ENCODE peak calls at places on chromosomes 4 and X, in five cellular contexts. B, J, I, L and T are unnamed samples.

GRCh38 chr4:185592845-185593488 is 57.7 kb upstream of the PDLIM3 start:
- DNase-seq in I (no peak), L (no peak), B (no peak), J (no peak), T (no peak)

GRCh38 chr4:27692098-27692679 is 831.5 kb downstream of the STIM2 start:
- DNase-seq in J (no peak), I (no peak), B (no peak), L (peak), T (no peak)

GRCh38 chrX:70508296-70508911 is 63.8 kb downstream of the DLG3 start:
- DNase-seq in J (no peak), I (no peak), L (no peak), B (peak), T (no peak)

GRCh38 chr4:182370491-182370890 is 127.3 kb downstream of the TENM3 start:
- DNase-seq in B (no peak), L (no peak), J (no peak), I (no peak), T (no peak)

GRCh38 chr4:156779046-156779445 is 192.6 kb downstream of the PDGFC start:
- DNase-seq in B (peak), I (no peak), L (no peak), J (no peak), T (no peak)

GRCh38 chr4:129604632-129605031 is 508.7 kb downstream of the C4orf33 start:
- DNase-seq in J (no peak), I (no peak), B (no peak), L (no peak), T (no peak)

GRCh38 chrX:65755786-65756185 is 88.3 kb downstream of the MSN start:
- DNase-seq in I (no peak), J (no peak), L (no peak), B (no peak), T (no peak)

GRCh38 chrX:36867143-36867542 is 141.0 kb upstream of the FAM47C start:
- DNase-seq in J (no peak), B (peak), I (no peak), L (peak), T (peak)

GRCh38 chrX:151393514-151393913 is 3.5 kb upstream of the VMA21 start:
- DNase-seq in L (no peak), B (no peak), J (no peak), I (no peak), T (peak)

GRCh38 chr4:119832731-119833233 is 204.2 kb upstream of the PDE5A start:
- DNase-seq in J (no peak), L (no peak), I (no peak), B (no peak), T (no peak)

GRCh38 chr4:152536545-152537182 is 772 bp upstream of the FBXW7 start:
- DNase-seq in B (peak), J (no peak), L (no peak), I (peak), T (no peak)

GRCh38 chrX:153941331-153942252 is 2.9 kb downstream of the RENBP start:
- DNase-seq in L (no peak), I (no peak), J (no peak), B (no peak), T (no peak)

GRCh38 chr4:183388777-183389176 is 55.7 kb upstream of the CDKN2AIP start:
- DNase-seq in I (no peak), J (no peak), L (no peak), B (no peak), T (no peak)

GRCh38 chr4:100170986-100171385 is 19.3 kb downstream of the DDIT4L start:
- DNase-seq in I (no peak), L (no peak), J (no peak), B (peak), T (no peak)